ENCODE peak calls at places on chromosomes 2 and 18, in four cellular contexts. G is cardiac muscle cell, O is neural progenitor cell, M is pancreas. T is an unnamed sample.

GRCh38 chr18:3892141-3892540 is 442.2 kb downstream of the TGIF1 start:
- DNase-seq in G (no peak), O (no peak), M (no peak), T (no peak)

GRCh38 chr2:186734957-186735734 is 41.3 kb downstream of the FAM171B start:
- DNase-seq in G (no peak), O (no peak), M (no peak), T (no peak)

GRCh38 chr18:12403601-12404506 is 3.9 kb upstream of the PRELID3A start:
- DNase-seq in G (no peak), O (no peak), M (no peak), T (no peak)

GRCh38 chr2:88054300-88055048 is 1.1 kb downstream of the KRCC1 start:
- DNase-seq in G (no peak), O (no peak), M (no peak), T (no peak)

GRCh38 chr2:41716497-41716896 is 331.3 kb upstream of the PKDCC start:
- DNase-seq in G (no peak), O (no peak), M (no peak), T (no peak)

GRCh38 chr2:221571391-221572179 is 519 bp downstream of the EPHA4 start:
- DNase-seq in G (peak; percentile 64), O (peak; percentile 46), M (peak; percentile 33), T (peak; percentile 45)

GRCh38 chr2:110173523-110173922 is 31.3 kb downstream of the NPHP1 start:
- DNase-seq in G (no peak), O (no peak), M (no peak), T (no peak)

GRCh38 chr2:67645280-67646255 is 248.4 kb downstream of the ETAA1 start:
- DNase-seq in G (no peak), O (no peak), M (no peak), T (no peak)

GRCh38 chr2:182817558-182817957 is 48.9 kb downstream of the FRZB start:
- DNase-seq in G (no peak), O (no peak), M (no peak), T (no peak)

GRCh38 chr18:21955757-21956652 is 213.4 kb upstream of the GATA6 start:
- DNase-seq in G (peak; percentile 83), O (peak; percentile 80), M (peak; percentile 85), T (peak; percentile 67)

GRCh38 chr2:212811946-212812345 is 273.3 kb upstream of the ERBB4 start:
- DNase-seq in G (no peak), O (no peak), M (no peak), T (no peak)

GRCh38 chr2:180644709-180645108 is 335.7 kb upstream of the UBE2E3 start:
- DNase-seq in G (no peak), O (no peak), M (no peak), T (no peak)

GRCh38 chr2:131659168-131659572 is 131.5 kb downstream of the CCDC74A start:
- DNase-seq in G (no peak), O (no peak), M (no peak), T (no peak)

GRCh38 chr2:233974530-233975071 is 57.4 kb downstream of the TRPM8 start:
- DNase-seq in G (no peak), O (no peak), M (peak; percentile 68), T (no peak)

GRCh38 chr2:11750917-11751316 is 4.5 kb downstream of the LPIN1 start:
- DNase-seq in G (no peak), O (no peak), M (no peak), T (no peak)

GRCh38 chr18:8960740-8961657 is 141.5 kb upstream of the NDUFV2 start:
- DNase-seq in G (no peak), O (no peak), M (no peak), T (no peak)

GRCh38 chr2:64455545-64455944 is 1.6 kb downstream of the LGALSL start:
- DNase-seq in G (no peak), O (no peak), M (no peak), T (no peak)

GRCh38 chr2:37561615-37562569 is 109.5 kb downstream of the CDC42EP3 start:
- DNase-seq in G (no peak), O (no peak), M (no peak), T (no peak)

GRCh38 chr2:226031078-226031937 is 631.8 kb downstream of the NYAP2 start:
- DNase-seq in G (peak; percentile 84), O (peak; percentile 93), M (peak; percentile 33), T (no peak)

GRCh38 chr2:100730290-100730868 is 89.6 kb upstream of the NPAS2 start:
- DNase-seq in G (peak; percentile 61), O (peak; percentile 77), M (peak; percentile 35), T (no peak)

GRCh38 chr2:60602828-60603532 is 49.5 kb upstream of the BCL11A start:
- DNase-seq in G (no peak), O (no peak), M (no peak), T (no peak)

GRCh38 chr18:36411745-36412168 is 114.2 kb downstream of the FHOD3 start:
- DNase-seq in G (peak; percentile 68), O (peak; percentile 66), M (no peak), T (no peak)
- TF ChIP-seq CTCF in G (peak; percentile 62), O (peak; percentile 57), M (no peak), T (no peak)

DNA sequence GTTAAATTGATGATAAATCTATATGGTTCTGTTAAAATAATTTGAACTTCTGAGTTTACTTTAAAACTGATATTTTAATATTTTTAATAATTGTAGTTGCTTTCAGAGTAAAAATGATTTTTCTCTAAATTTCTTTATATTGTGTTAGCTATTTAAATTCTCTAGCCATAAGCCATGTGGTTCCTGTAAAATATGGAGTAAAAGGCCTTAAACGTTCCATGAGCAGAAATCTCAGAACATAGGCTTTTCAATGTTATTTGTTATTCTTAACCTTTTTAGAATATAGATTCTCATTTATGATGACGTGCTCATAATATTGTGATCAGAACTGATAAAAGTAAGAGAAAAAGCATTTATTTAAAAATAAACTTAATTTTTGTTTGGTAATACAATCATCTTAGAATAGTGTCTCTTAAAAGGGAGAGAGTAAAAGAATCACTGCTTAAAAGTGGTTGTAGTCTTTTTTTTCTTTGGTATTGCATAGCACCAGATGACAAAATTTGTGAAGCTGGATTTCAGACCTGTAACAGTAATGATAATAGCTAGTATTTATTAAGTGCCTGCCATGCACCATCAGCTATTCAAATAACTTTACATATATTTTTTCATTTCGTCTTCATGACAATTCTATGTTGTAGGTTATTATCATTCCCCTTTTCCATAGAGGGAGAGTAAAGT is 2.7 kb downstream of the BMPR2 start:
- DNase-seq in G (no peak), O (no peak), M (no peak), T (no peak)
- TF ChIP-seq CTCF in G (no peak), O (no peak), M (no peak), T (no peak)

DNA sequence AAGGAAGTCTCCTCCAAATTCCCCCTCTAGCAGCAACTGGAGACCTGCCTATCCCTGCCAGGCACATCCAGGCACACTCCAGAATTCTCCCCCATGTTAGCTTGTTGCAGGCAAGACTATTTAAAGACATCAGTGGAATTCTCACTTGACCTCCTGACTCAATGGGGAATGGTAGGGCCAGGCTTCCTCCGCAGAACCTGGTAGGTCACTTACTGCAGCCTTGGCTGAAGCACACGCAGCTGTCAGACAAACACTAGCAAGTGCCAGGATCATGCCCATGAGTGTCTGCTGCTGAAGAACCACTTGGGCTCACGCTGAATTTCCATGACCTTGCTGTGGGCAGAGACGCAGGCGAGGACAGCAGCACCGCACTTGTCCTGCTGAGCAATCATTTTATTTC is 3.2 kb downstream of the LRRC30 start:
- DNase-seq in G (peak; percentile 83), O (no peak), M (no peak), T (no peak)
- TF ChIP-seq CTCF in G (no peak), O (no peak), M (no peak), T (no peak)

DNA sequence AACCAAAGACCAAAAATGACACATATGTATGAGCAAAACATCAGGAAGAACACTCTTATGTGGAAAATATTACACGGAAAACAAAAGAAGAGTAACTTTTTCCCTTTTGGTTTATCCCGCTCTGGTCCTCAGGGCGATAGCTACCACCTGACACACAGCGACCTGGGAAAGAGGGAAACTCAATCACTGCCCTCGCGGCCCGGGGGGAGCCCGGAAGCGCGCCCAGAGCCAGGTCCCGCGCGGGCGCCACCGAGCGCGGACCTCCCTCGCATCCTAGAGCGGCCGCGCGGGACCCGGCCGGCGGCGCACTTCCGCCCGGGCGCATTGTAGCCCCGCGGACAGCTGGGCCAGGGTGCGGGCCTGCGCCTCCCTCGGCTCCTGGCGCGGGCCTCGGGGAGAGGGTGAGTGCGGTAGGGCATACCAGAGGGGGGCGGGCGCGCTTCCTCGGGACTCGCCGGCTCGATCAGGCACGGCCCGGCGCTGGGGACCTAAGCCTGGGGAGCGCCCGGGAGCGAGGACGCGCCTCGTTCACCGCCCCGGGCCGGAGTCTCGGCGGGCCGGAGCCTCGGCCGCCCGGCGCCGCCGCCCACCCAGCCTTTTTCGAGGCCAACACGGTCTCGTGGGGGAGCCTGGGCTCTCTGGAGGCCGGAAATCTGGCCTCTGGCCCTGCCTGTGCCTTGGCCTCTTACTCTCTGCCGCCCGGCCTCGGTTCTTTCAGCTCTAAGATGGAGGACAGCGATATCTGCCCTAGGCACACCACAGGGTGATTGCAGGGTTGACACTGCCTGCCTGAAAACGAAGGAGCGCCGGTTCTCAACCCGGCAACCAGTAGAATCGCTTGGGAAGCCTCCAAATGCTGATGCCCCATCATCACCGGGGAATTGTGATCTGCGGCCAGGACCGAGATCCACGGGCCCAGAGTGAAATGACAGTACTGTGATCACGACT is at the start of gene ELAC1:
- DNase-seq in G (peak; percentile 81), O (peak; percentile 87), M (peak; percentile 82), T (peak; percentile 71)
- TF ChIP-seq CTCF in G (no peak), O (peak; percentile 9), M (no peak), T (no peak)

T was measured in natural killer cell.